ENCODE peak calls at places on chromosomes 16 and 17, in eight cellular contexts. U is fibroblast of lung, B is heart right ventricle, Q is GM23338, K is AG04450, A is sigmoid colon, D is Panc1, W is ascending aorta. R is an unnamed sample.

GRCh38 chr16:52497067-52497816 is 49.7 kb downstream of the TOX3 start:
- DNase-seq in A (no peak), K (no peak), W (no peak), U (peak), D (no peak), Q (no peak), B (no peak), R (no peak)

GRCh38 chr16:89481556-89481955 is 8.8 kb downstream of the ANKRD11 start:
- DNase-seq in D (no peak), Q (no peak), W (no peak), A (no peak), K (no peak), B (no peak), U (no peak), R (no peak)

GRCh38 chr16:47712276-47713224 is 251.4 kb downstream of the PHKB start:
- DNase-seq in K (no peak), B (no peak), U (peak), D (no peak), A (no peak), W (no peak), Q (no peak), R (no peak)

GRCh38 chr17:78142113-78142861 is 3.9 kb upstream of the C17orf99 start:
- DNase-seq in U (peak), A (no peak), B (no peak), K (peak), Q (no peak), W (no peak), D (no peak), R (peak)

GRCh38 chr16:84277244-84277823 is 17.3 kb upstream of the WFDC1 start:
- DNase-seq in W (no peak), D (no peak), A (peak), K (no peak), B (peak), U (peak), Q (peak), R (peak)

GRCh38 chr17:59038734-59039133 is 67.9 kb downstream of the TRIM37 start:
- DNase-seq in U (peak), A (no peak), K (peak), B (no peak), W (no peak), Q (no peak), D (no peak), R (no peak)

GRCh38 chr17:3474212-3474611 is 1.6 kb upstream of the ASPA start:
- DNase-seq in D (no peak), Q (no peak), U (no peak), K (no peak), B (no peak), A (no peak), W (no peak), R (no peak)

GRCh38 chr17:66580601-66581385 is 254.1 kb upstream of the CACNG5 start:
- DNase-seq in D (peak), Q (no peak), A (peak), U (no peak), K (no peak), W (no peak), B (peak), R (peak)

GRCh38 chr16:89116341-89117238 is 22.9 kb downstream of the ACSF3 start:
- DNase-seq in B (no peak), A (no peak), Q (no peak), K (no peak), U (no peak), W (no peak), D (no peak), R (peak)

GRCh38 chr17:39648876-39649430 is 12.0 kb downstream of the STARD3 start:
- DNase-seq in D (no peak), U (peak), K (peak), Q (no peak), A (no peak), W (no peak), B (no peak), R (no peak)

GRCh38 chr17:78862073-78863023 is 21.7 kb upstream of the USP36 start:
- DNase-seq in K (peak), A (peak), B (peak), W (peak), Q (no peak), D (peak), U (peak), R (peak)

GRCh38 chr16:60642956-60643355 is 1393.3 kb downstream of the CDH8 start:
- DNase-seq in U (peak), D (no peak), Q (no peak), W (no peak), K (no peak), A (no peak), B (no peak), R (no peak)

GRCh38 chr16:8808613-8809353 is 11.1 kb downstream of the PMM2 start:
- DNase-seq in A (no peak), Q (no peak), K (no peak), B (no peak), U (no peak), D (no peak), W (no peak), R (no peak)

GRCh38 chr17:78716814-78717393 is 65.2 kb downstream of the CYTH1 start:
- DNase-seq in Q (peak), B (peak), U (peak), W (no peak), D (no peak), K (no peak), A (peak), R (peak)

GRCh38 chr16:12327971-12328726 is 351.6 kb downstream of the SNX29 start:
- DNase-seq in B (no peak), A (no peak), W (no peak), K (no peak), Q (no peak), D (no peak), U (no peak), R (no peak)

GRCh38 chr17:62723842-62724241 is 84.3 kb downstream of the MARCHF10 start:
- DNase-seq in W (no peak), K (no peak), Q (no peak), D (no peak), B (no peak), A (no peak), U (no peak), R (no peak)

GRCh38 chr16:70269471-70269870 is 17.7 kb upstream of the EXOSC6 start:
- DNase-seq in W (no peak), U (no peak), D (no peak), B (no peak), K (no peak), Q (no peak), A (peak), R (no peak)

GRCh38 chr17:56172517-56172982 is 19.3 kb downstream of the ANKFN1 start:
- DNase-seq in K (no peak), U (no peak), A (peak), Q (no peak), W (no peak), B (no peak), D (no peak), R (no peak)

GRCh38 chr17:75240394-75241142 is 20.8 kb downstream of the GGA3 start:
- DNase-seq in K (no peak), B (no peak), U (peak), D (no peak), Q (peak), W (no peak), A (no peak), R (no peak)

GRCh38 chr16:979859-980594 is 1.5 kb upstream of the SOX8 start:
- DNase-seq in U (no peak), W (no peak), K (no peak), Q (peak), A (no peak), B (no peak), D (no peak), R (no peak)

GRCh38 chr17:66423436-66423922 is 121.1 kb downstream of the PRKCA start:
- DNase-seq in Q (no peak), W (no peak), A (no peak), U (peak), B (no peak), K (no peak), D (no peak), R (no peak)

GRCh38 chr17:37388266-37388665 is 12.5 kb downstream of the C17orf78 start:
- DNase-seq in D (no peak), B (no peak), A (no peak), W (no peak), Q (no peak), K (no peak), U (peak), R (no peak)

GRCh38 chr17:4986403-4986802 is 1.1 kb downstream of the CAMTA2 start:
- DNase-seq in D (no peak), A (peak), W (no peak), B (no peak), K (no peak), U (no peak), Q (peak), R (no peak)

GRCh38 chr16:50593410-50594139 is 45.4 kb downstream of the NKD1 start:
- DNase-seq in B (no peak), K (no peak), D (no peak), U (no peak), W (no peak), A (no peak), Q (peak), R (no peak)

GRCh38 chr16:720507-720989 is 398 bp upstream of the ANTKMT start:
- DNase-seq in B (no peak), D (no peak), A (peak), K (no peak), U (peak), W (no peak), Q (peak), R (no peak)

GRCh38 chr16:51822471-51822870 is 671.4 kb upstream of the SALL1 start:
- DNase-seq in A (no peak), Q (no peak), B (no peak), K (no peak), U (no peak), W (no peak), D (no peak), R (no peak)

GRCh38 chr17:54901230-54901847 is 687 bp downstream of the TOM1L1 start:
- DNase-seq in W (no peak), B (no peak), A (no peak), D (no peak), K (no peak), Q (peak), U (peak), R (no peak)

GRCh38 chr16:70600730-70601129 is 45.6 kb upstream of the IL34 start:
- DNase-seq in U (no peak), K (no peak), Q (no peak), W (no peak), A (no peak), B (no peak), D (no peak), R (no peak)

GRCh38 chr16:87556941-87557459 is 45.3 kb upstream of the JPH3 start:
- DNase-seq in W (no peak), K (no peak), B (peak), D (no peak), Q (no peak), A (peak), U (no peak), R (no peak)

GRCh38 chr16:79286646-79287423 is 313.7 kb downstream of the MAF start:
- DNase-seq in D (no peak), W (peak), K (no peak), U (no peak), B (peak), A (peak), Q (peak), R (peak)

GRCh38 chr16:2056681-2057407 is 9.1 kb downstream of the TSC2 start:
- DNase-seq in Q (peak), U (no peak), W (no peak), D (no peak), K (no peak), A (no peak), B (no peak), R (no peak)
- TF ChIP-seq CTCF in Q (no peak), U (no peak), W (no peak), D (no peak), K (peak), A (no peak), B (peak), R (no peak)

GRCh38 chr16:81861503-81861902 is 82.4 kb downstream of the PLCG2 start:
- DNase-seq in D (no peak), B (no peak), Q (no peak), A (no peak), U (no peak), W (no peak), K (no peak), R (no peak)
- H3K27ac ChIP-seq in D (no peak), B (peak), Q (no peak), A (peak), U (no peak), W (no peak), K (no peak), R (peak)

GRCh38 chr17:1002412-1002753 is 5.5 kb downstream of the TIMM22 start:
- DNase-seq in A (no peak), Q (no peak), D (no peak), U (peak), K (no peak), B (no peak), W (no peak), R (no peak)
- TF ChIP-seq CTCF in A (no peak), Q (no peak), D (no peak), U (no peak), K (peak), B (no peak), W (peak), R (no peak)

GRCh38 chr16:58026139-58026704 is 668 bp downstream of the MMP15 start:
- DNase-seq in B (peak), Q (peak), W (no peak), K (no peak), D (no peak), U (peak), A (peak), R (peak)

GRCh38 chr16:58028541-58029070 is 3.1 kb downstream of the MMP15 start:
- DNase-seq in U (no peak), Q (peak), D (no peak), K (no peak), A (no peak), B (no peak), W (no peak), R (peak)

GRCh38 chr16:58028168-58028455 is 2.6 kb downstream of the MMP15 start:
- DNase-seq in Q (no peak), U (no peak), D (no peak), B (no peak), A (no peak), K (no peak), W (no peak), R (no peak)

GRCh38 chr16:58026705-58027340 is 1.3 kb downstream of the MMP15 start:
- DNase-seq in W (no peak), B (peak), K (no peak), Q (peak), U (no peak), D (no peak), A (no peak), R (peak)

DNA sequence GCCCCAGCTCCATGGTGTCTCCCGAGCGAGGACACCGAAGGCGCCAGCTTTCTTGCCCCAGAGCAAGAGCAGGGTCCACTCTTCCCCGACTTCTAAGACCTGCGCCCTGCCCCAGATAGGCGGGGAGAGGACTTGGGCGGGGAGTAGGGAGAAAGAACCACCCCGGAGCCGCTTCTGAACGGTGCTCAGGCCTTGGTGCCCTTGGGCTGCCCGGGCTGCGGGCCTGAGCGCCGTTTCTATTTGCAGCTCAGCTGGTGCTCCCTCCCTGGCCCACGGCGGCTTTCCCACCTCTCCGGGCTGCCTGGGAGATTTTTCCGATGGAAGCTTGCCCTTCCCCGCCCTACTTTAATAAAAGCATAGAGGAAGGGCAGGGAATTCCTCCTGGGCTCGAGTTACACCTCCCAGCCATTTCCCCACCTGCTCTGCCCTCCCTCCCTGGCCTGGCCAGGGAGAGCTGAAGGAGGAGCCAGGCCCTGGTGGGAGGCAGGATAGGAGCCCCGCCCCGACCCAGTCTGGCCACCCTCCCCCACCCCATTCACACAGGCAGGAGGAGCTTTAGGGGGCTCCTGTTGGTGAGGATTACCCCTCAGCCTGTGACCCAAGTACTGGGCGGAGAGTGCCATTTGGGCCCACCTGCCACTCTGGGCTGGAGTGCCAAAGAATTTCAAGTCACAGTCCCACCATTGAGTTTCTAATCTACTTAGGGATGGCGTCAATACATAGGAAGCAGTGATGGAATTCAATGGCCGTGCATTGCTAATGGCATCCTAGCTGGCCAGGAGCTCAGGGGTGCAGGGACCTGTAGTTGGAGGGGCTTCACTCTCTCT is 2.0 kb downstream of the MMP15 start:
- DNase-seq in D (no peak), W (no peak), Q (peak), B (peak), K (no peak), A (no peak), U (peak), R (peak)
- H3K27ac ChIP-seq in D (no peak), W (no peak), Q (peak), B (peak), K (no peak), A (peak), U (no peak), R (peak)

GRCh38 chr17:60677308-60678117 is at the start of gene BCAS3:
- DNase-seq in B (peak), U (peak), Q (peak), D (peak), A (peak), W (peak), K (peak), R (peak)

GRCh38 chr17:60680754-60681153 is 3.1 kb downstream of the BCAS3 start:
- DNase-seq in U (no peak), K (no peak), D (no peak), Q (no peak), B (no peak), A (no peak), W (no peak), R (no peak)

GRCh38 chr17:60678118-60678444 is 430 bp downstream of the BCAS3 start:
- DNase-seq in W (no peak), K (no peak), D (no peak), A (no peak), Q (no peak), U (no peak), B (no peak), R (no peak)

GRCh38 chr17:60676758-60677307 is 818 bp upstream of the BCAS3 start:
- DNase-seq in Q (peak), U (no peak), D (no peak), K (no peak), A (no peak), W (no peak), B (no peak), R (no peak)

GRCh38 chr17:60679287-60679686 is 1.6 kb downstream of the BCAS3 start:
- DNase-seq in U (no peak), K (no peak), D (no peak), B (no peak), W (no peak), A (no peak), Q (no peak), R (no peak)
- TF ChIP-seq CTCF in U (no peak), K (no peak), D (no peak), B (no peak), W (no peak), A (no peak), Q (no peak), R (no peak)